ENCODE peak calls at places on chromosome 21, in five cellular contexts. J is IMR-90, A is keratinocyte, G is trophoblast cell, D is neuronal stem cell. K is an unnamed sample.

GRCh38 chr21:27094182-27094948 is 127.5 kb upstream of the ADAMTS5 start:
- DNase-seq in J (no peak), A (no peak), G (no peak), D (no peak), K (no peak)

GRCh38 chr21:36693144-36694040 is 5.5 kb upstream of the SIM2 start:
- DNase-seq in J (no peak), A (no peak), G (peak; percentile 17), D (peak; percentile 59), K (peak; percentile 76)

GRCh38 chr21:40658237-40658636 is 188.7 kb downstream of the DSCAM start:
- DNase-seq in J (no peak), A (no peak), G (no peak), D (no peak), K (no peak)

GRCh38 chr21:16241500-16241963 is 511.8 kb downstream of the USP25 start:
- DNase-seq in J (no peak), A (no peak), G (no peak), D (peak; percentile 27), K (no peak)

GRCh38 chr21:25563399-25564116 is 43.7 kb downstream of the MRPL39 start:
- DNase-seq in J (no peak), A (no peak), G (no peak), D (no peak), K (no peak)

GRCh38 chr21:41593784-41594138 is 85.8 kb upstream of the TMPRSS2 start:
- DNase-seq in J (no peak), A (no peak), G (no peak), D (no peak), K (no peak)

GRCh38 chr21:15495965-15496364 is 233.8 kb upstream of the USP25 start:
- DNase-seq in J (peak; percentile 0), A (no peak), G (peak; percentile 40), D (no peak), K (no peak)

GRCh38 chr21:27219068-27219467 is 252.2 kb upstream of the ADAMTS5 start:
- DNase-seq in J (peak; percentile 58), A (no peak), G (peak; percentile 59), D (no peak), K (no peak)

GRCh38 chr21:41283211-41283818 is 33.3 kb upstream of the FAM3B start:
- DNase-seq in J (peak; percentile 87), A (peak; percentile 9), G (peak; percentile 90), D (peak; percentile 55), K (no peak)

GRCh38 chr21:37914211-37914900 is 1.9 kb downstream of the KCNJ6 start:
- DNase-seq in J (peak; percentile 22), A (no peak), G (peak; percentile 43), D (peak; percentile 69), K (no peak)
- H3K4me3 ChIP-seq in J (no peak overlapping the region), A (no peak overlapping the region), G (no peak overlapping the region), D (no peak overlapping the region), K (no peak overlapping the region)

DNA sequence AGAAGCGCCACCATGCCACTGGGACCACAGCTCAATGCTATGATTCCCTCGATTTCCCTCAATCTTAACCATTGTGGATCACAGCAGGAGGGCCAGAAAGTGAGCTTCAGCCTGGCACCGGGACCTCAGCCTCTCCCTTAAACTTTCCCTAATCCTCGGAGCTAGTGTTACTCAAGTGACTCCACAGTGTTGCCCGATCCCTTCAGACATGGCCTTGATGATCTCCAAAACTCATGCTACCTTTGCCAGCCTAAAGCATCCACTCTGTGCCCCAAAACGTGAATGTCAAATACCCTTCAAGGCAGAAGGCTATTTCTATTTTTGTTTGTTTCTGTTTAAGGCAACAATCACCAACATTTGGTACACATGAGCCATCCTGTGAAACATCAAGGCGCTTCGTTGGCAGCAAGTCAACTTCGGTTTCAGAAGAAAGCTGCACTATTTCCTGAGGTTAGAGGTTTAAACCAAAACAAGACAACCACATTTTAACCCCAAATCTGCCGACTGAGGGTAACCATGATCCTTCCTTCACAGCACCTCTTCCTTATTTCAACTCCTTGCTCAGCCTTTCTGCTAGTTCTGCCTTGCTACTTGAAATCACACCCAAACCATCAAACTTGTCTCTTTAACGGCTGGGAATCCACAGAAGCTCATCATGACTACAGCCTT is 94.4 kb upstream of the KRTAP19-8 start:
- DNase-seq in J (peak; percentile 12), A (no peak), G (no peak), D (no peak), K (no peak)
- H3K9ac ChIP-seq in J (no peak overlapping the region), A (no peak overlapping the region), G (no peak overlapping the region), D (no peak overlapping the region), K (no peak overlapping the region)

DNA sequence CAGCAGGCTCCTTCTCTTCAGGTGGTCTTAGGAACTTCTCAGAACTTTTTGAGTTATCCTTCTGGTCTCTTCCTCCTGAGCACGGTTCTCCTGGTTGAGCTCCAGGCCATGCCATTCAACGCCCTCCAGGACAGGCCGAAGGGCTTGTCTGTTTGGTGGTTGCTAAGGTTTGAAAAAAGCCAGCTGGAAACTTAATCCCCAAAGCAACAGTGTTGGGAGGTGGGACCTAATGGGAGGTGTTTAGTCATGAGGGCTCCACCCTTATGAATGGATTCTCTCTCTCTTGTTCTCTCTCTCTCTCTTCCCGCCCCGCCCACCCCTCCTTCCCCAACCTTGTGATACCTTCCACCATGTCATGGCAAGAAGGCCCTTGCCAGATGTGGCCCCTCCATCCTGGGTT is 856 bp downstream of the KCNE1 start:
- DNase-seq in J (no peak), A (no peak), G (no peak), D (no peak), K (no peak)
- H3K4me3 ChIP-seq in J (no peak overlapping the region), A (no peak overlapping the region), G (no peak overlapping the region), D (no peak overlapping the region), K (no peak overlapping the region)

GRCh38 chr21:42593815-42594157 is 59.6 kb upstream of the PDE9A start:
- DNase-seq in J (no peak), A (no peak), G (no peak), D (no peak), K (peak; percentile 84)
- H3K9ac ChIP-seq in J (no peak overlapping the region), A (no peak overlapping the region), G (no peak overlapping the region), D (no peak overlapping the region), K (no peak overlapping the region)

DNA sequence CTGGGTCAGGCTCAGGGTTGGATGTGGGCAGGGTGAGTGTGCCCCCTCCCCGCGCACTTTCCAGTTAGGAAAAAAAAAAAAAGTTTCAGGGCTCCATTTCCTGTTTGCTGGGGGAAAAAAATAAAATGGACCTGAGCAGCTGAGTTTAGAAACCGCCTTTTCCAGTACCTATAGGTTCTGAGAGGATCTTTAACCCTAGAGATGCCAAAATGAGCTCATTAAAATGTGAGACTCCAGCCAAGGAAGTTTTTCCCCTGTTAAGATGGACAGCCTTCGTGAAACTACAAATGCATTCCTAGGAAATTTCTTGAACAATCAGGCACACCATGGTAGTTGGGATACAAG is 143.5 kb upstream of the ETS2 start:
- DNase-seq in J (no peak), A (no peak), G (no peak), D (no peak), K (no peak)
- H3K4me3 ChIP-seq in J (no peak overlapping the region), A (no peak overlapping the region), G (no peak overlapping the region), D (no peak overlapping the region), K (no peak overlapping the region)

GRCh38 chr21:44986471-44987291 is 46.9 kb downstream of the SLX9 start:
- DNase-seq in J (no peak), A (no peak), G (no peak), D (no peak), K (peak; percentile 69)
- H3K9ac ChIP-seq in J (no peak overlapping the region), A (no peak overlapping the region), G (no peak overlapping the region), D (peak overlapping the region; percentile 24), K (no peak overlapping the region)

GRCh38 chr21:17454315-17455027 is 58.4 kb upstream of the CXADR start:
- DNase-seq in J (peak; percentile 92), A (peak; percentile 58), G (peak; percentile 62), D (peak; percentile 90), K (no peak)
- H3K4me3 ChIP-seq in J (no peak overlapping the region), A (no peak overlapping the region), G (no peak overlapping the region), D (no peak overlapping the region), K (no peak overlapping the region)

GRCh38 chr21:18289876-18290275 is 45.2 kb downstream of the CHODL start:
- DNase-seq in J (no peak), A (no peak), G (no peak), D (no peak), K (no peak)

DNA sequence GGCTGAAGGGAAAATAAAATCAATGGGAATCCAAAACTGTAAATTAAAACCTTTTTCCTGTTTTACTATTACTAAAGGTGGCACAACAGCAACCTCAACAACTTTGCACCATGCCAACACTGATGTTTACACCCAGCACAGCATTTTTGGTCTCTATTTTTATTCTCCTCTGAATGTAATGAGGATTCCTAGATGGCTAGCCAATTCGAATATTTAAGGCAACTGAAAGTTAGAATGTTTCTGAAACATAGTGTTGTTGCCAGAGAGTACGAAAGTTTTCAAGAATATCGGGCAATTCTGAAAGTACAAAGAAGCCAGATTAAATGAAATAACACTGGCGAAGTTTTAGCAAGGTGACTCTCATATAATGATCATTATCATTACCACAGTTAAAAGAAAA is 40.7 kb downstream of the CHODL start:
- DNase-seq in J (no peak), A (no peak), G (no peak), D (no peak), K (no peak)
- H3K9ac ChIP-seq in J (no peak overlapping the region), A (no peak overlapping the region), G (no peak overlapping the region), D (no peak overlapping the region), K (no peak overlapping the region)

DNA sequence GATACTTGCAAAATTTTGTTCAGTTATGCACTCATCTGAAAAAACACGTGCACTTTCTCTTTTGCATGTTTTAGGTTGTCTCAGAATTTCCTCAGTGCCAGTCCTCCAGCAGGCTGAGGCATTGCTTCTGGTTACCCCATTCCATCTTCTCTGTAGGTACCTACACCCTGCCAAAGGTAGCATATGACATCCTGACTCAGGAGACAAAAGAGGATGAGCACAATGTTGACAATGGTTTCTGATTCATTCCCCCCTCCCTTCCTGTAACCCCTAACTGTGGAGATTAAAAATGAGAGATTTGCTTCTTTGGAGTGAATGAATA is 299.6 kb downstream of the GRIK1 start:
- DNase-seq in J (no peak), A (no peak), G (no peak), D (no peak), K (no peak)
- H3K4me3 ChIP-seq in J (no peak overlapping the region), A (no peak overlapping the region), G (no peak overlapping the region), D (no peak overlapping the region), K (no peak overlapping the region)

DNA sequence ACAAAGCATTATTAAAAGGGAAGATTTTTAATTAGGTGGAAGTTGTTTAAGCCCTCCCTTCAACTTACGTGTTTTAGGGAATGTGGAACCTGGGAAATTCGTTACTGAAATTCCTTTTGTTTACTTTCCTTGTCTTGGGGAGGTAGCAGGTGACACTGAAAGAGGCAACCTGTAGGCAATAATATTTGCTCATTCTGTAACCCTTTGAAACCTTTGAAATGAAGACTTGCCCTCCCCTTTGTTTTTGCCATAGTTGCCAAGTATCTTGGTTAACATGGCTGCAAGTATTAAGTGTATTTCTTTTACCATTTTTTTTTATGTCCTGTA is 1.7 kb downstream of the MRPS6 start:
- DNase-seq in J (no peak), A (no peak), G (no peak), D (no peak), K (no peak)
- H3K9ac ChIP-seq in J (peak overlapping the region; percentile 91), A (peak overlapping the region; percentile 94), G (no peak overlapping the region), D (no peak overlapping the region), K (peak overlapping the region; percentile 92)